ENCODE peak calls at places on chromosome 17, in eight cellular contexts. T is endothelial cell, O is epithelial cell of esophagus, R is NCI-H526 treated with DMSO at 0.1 percent for 48 hours, I is iPS DF 6.9, N is AG09309, U is SW480, E is uterus. Y is an unnamed sample.

GRCh38 chr17:17372856-17373520 is 69.8 kb downstream of the NT5M start:
- DNase-seq in I (no peak), O (no peak), T (no peak), U (no peak), R (no peak), E (no peak), N (no peak), Y (no peak)

GRCh38 chr17:44940768-44941167 is 6.8 kb downstream of the KIF18B start:
- DNase-seq in N (no peak), E (no peak), O (no peak), U (no peak), T (no peak), R (no peak), I (no peak), Y (no peak)

GRCh38 chr17:540632-541031 is 174.0 kb downstream of the VPS53 start:
- DNase-seq in R (no peak), I (no peak), U (no peak), E (no peak), O (no peak), N (no peak), T (no peak), Y (no peak)

GRCh38 chr17:39281806-39282205 is 56.1 kb upstream of the STAC2 start:
- DNase-seq in E (no peak), O (no peak), N (no peak), I (no peak), T (no peak), R (no peak), U (no peak), Y (peak; percentile 79)

GRCh38 chr17:51445934-51446333 is 185.6 kb downstream of the UTP18 start:
- DNase-seq in N (no peak), O (no peak), I (no peak), R (no peak), E (no peak), T (no peak), U (no peak), Y (no peak)

GRCh38 chr17:72388765-72389473 is 268.1 kb downstream of the SOX9 start:
- DNase-seq in E (no peak), U (peak; percentile 98), N (no peak), O (peak; percentile 68), I (no peak), T (no peak), R (no peak), Y (peak; percentile 67)

GRCh38 chr17:9566067-9566466 is 9.6 kb downstream of the STX8 start:
- DNase-seq in E (no peak), I (no peak), N (no peak), R (no peak), T (no peak), O (no peak), U (no peak), Y (no peak)

GRCh38 chr17:376936-377863 is 24.6 kb upstream of the RPH3AL start:
- DNase-seq in U (peak; percentile 78), E (no peak), T (no peak), N (peak; percentile 25), R (no peak), I (no peak), O (no peak), Y (no peak)

GRCh38 chr17:20066253-20066652 is 57.1 kb downstream of the SPECC1 start:
- DNase-seq in T (no peak), E (peak; percentile 84), R (no peak), N (peak; percentile 46), I (no peak), O (peak; percentile 89), U (no peak), Y (peak; percentile 95)

GRCh38 chr17:40190197-40191021 is 13.1 kb downstream of the RAPGEFL1 start:
- DNase-seq in O (peak; percentile 33), I (no peak), E (no peak), R (peak; percentile 30), U (no peak), T (peak; percentile 61), N (no peak), Y (no peak)

GRCh38 chr17:39813631-39814030 is 50.5 kb downstream of the IKZF3 start:
- DNase-seq in I (no peak), N (no peak), R (no peak), O (no peak), E (no peak), T (no peak), U (no peak), Y (no peak)

GRCh38 chr17:45043813-45044540 is 7.5 kb downstream of the DCAKD start:
- DNase-seq in E (no peak), I (no peak), N (no peak), T (no peak), U (no peak), O (peak; percentile 83), R (no peak), Y (no peak)

GRCh38 chr17:57939797-57940196 is 15.4 kb downstream of the CUEDC1 start:
- DNase-seq in I (no peak), R (peak; percentile 85), N (no peak), T (no peak), E (no peak), O (no peak), U (no peak), Y (no peak)

GRCh38 chr17:28227278-28228108 is 91.5 kb upstream of the TMEM97 start:
- DNase-seq in R (peak; percentile 97), N (no peak), U (peak; percentile 94), I (peak; percentile 96), E (no peak), T (peak; percentile 79), O (peak; percentile 83), Y (peak; percentile 43)

GRCh38 chr17:77320501-77321256 is 179.9 kb downstream of the SEC14L1 start:
- DNase-seq in R (no peak), I (no peak), O (peak; percentile 52), N (no peak), U (no peak), E (peak; percentile 61), T (no peak), Y (no peak)

GRCh38 chr17:29617125-29617480 is 5.6 kb downstream of the CORO6 start:
- DNase-seq in I (no peak), E (no peak), O (peak; percentile 90), N (no peak), R (peak; percentile 90), U (peak; percentile 70), T (peak; percentile 91), Y (peak; percentile 67)

GRCh38 chr17:20999044-20999573 is 43.7 kb downstream of the USP22 start:
- DNase-seq in T (no peak), R (no peak), E (peak; percentile 42), U (no peak), O (no peak), N (no peak), I (no peak), Y (peak; percentile 45)

GRCh38 chr17:41442772-41443171 is 2.0 kb upstream of the KRT38 start:
- DNase-seq in U (no peak), N (peak; percentile 60), O (no peak), I (no peak), E (no peak), T (no peak), R (no peak), Y (peak; percentile 80)

GRCh38 chr17:44152875-44153274 is 11.1 kb downstream of the HROB start:
- DNase-seq in T (no peak), O (peak; percentile 94), I (no peak), U (no peak), E (no peak), N (no peak), R (no peak), Y (no peak)

GRCh38 chr17:60106377-60107059 is 27.8 kb upstream of the HEATR6 start:
- DNase-seq in I (no peak), U (no peak), E (no peak), T (no peak), O (no peak), R (no peak), N (no peak), Y (peak; percentile 74)

GRCh38 chr17:52648995-52649394 is 490.5 kb upstream of the CA10 start:
- DNase-seq in O (peak; percentile 2), E (no peak), I (no peak), R (no peak), N (no peak), U (peak; percentile 85), T (no peak), Y (no peak)

GRCh38 chr17:67520282-67520906 is 143.3 kb downstream of the PITPNC1 start:
- DNase-seq in U (no peak), R (no peak), T (no peak), I (no peak), E (peak; percentile 38), O (peak; percentile 24), N (peak; percentile 39), Y (peak; percentile 70)

GRCh38 chr17:40524243-40524965 is 23.0 kb upstream of the TNS4 start:
- DNase-seq in O (no peak), U (no peak), R (no peak), T (no peak), N (no peak), E (no peak), I (no peak), Y (no peak)

GRCh38 chr17:81726004-81726403 is 13.9 kb downstream of the SLC25A10 start:
- DNase-seq in N (no peak), T (no peak), E (no peak), R (no peak), U (no peak), I (no peak), O (peak; percentile 22), Y (no peak)

GRCh38 chr17:33366998-33367397 is 73.9 kb upstream of the ASIC2 start:
- DNase-seq in N (no peak), T (no peak), U (no peak), E (no peak), O (no peak), R (no peak), I (no peak), Y (no peak)

GRCh38 chr17:21149626-21150025 is 22.9 kb downstream of the DHRS7B start:
- DNase-seq in N (no peak), O (no peak), R (no peak), I (no peak), E (no peak), T (no peak), U (no peak), Y (no peak)

GRCh38 chr17:55648086-55648485 is 74.6 kb downstream of the TMEM100 start:
- DNase-seq in I (no peak), R (no peak), U (no peak), E (no peak), T (no peak), O (no peak), N (no peak), Y (no peak)

GRCh38 chr17:9763643-9764042 is 27.7 kb downstream of the DHRS7C start:
- DNase-seq in O (peak; percentile 15), E (no peak), R (no peak), I (no peak), N (no peak), T (no peak), U (no peak), Y (no peak)

GRCh38 chr17:50550661-50551432 is 3.9 kb downstream of the SPATA20 start:
- DNase-seq in T (peak; percentile 86), U (peak; percentile 59), N (peak; percentile 56), R (peak; percentile 71), E (peak; percentile 87), O (peak; percentile 70), I (peak; percentile 90), Y (peak; percentile 72)

GRCh38 chr17:83199500-83200201 is 120.2 kb downstream of the METRNL start:
- DNase-seq in R (no peak), I (no peak), T (no peak), N (peak; percentile 52), E (peak; percentile 23), O (no peak), U (peak; percentile 33), Y (no peak)

GRCh38 chr17:38584350-38584925 is 21.3 kb downstream of the SRCIN1 start:
- DNase-seq in R (no peak), N (no peak), E (peak; percentile 31), U (peak; percentile 65), I (no peak), O (peak; percentile 75), T (peak; percentile 78), Y (peak; percentile 48)